ENCODE peak calls at places on chromosomes 13 and 19, in four cellular contexts. J is neuronal stem cell, S is mesenchymal stem cell, M is H1. G is an unnamed sample.

GRCh38 chr13:45367358-45367757 is 26.4 kb upstream of the TPT1 start:
- DNase-seq in M (peak), S (peak), J (no peak), G (peak)

GRCh38 chr13:21338156-21338555 is 120.9 kb downstream of the ZDHHC20 start:
- DNase-seq in S (peak), M (no peak), J (no peak), G (no peak)

GRCh38 chr13:43133792-43134191 is 110.4 kb downstream of the DNAJC15 start:
- DNase-seq in M (no peak), S (no peak), J (no peak), G (no peak)

GRCh38 chr13:23447927-23448326 is 14.4 kb upstream of the SACS start:
- DNase-seq in J (no peak), S (no peak), M (no peak), G (no peak)

GRCh38 chr19:5456836-5457200 is 1.6 kb downstream of the ZNRF4 start:
- DNase-seq in J (no peak), M (no peak), S (no peak), G (no peak)

GRCh38 chr13:101305981-101306411 is 110.3 kb downstream of the NALCN start:
- DNase-seq in S (no peak), J (no peak), M (no peak), G (no peak)

GRCh38 chr13:113785051-113786010 is 26.3 kb downstream of the TMEM255B start:
- DNase-seq in J (no peak), M (no peak), S (peak), G (no peak)

GRCh38 chr13:40682449-40683240 is 16.2 kb upstream of the FOXO1 start:
- DNase-seq in S (peak), J (no peak), M (no peak), G (no peak)

GRCh38 chr19:57362997-57363705 is at the start of the genes TRAPPC2B and ZNF547:
- DNase-seq in J (peak), M (peak), S (peak), G (peak)
- H4K8ac ChIP-seq in J (no peak), M (no peak), S (peak), G (no peak)

DNA sequence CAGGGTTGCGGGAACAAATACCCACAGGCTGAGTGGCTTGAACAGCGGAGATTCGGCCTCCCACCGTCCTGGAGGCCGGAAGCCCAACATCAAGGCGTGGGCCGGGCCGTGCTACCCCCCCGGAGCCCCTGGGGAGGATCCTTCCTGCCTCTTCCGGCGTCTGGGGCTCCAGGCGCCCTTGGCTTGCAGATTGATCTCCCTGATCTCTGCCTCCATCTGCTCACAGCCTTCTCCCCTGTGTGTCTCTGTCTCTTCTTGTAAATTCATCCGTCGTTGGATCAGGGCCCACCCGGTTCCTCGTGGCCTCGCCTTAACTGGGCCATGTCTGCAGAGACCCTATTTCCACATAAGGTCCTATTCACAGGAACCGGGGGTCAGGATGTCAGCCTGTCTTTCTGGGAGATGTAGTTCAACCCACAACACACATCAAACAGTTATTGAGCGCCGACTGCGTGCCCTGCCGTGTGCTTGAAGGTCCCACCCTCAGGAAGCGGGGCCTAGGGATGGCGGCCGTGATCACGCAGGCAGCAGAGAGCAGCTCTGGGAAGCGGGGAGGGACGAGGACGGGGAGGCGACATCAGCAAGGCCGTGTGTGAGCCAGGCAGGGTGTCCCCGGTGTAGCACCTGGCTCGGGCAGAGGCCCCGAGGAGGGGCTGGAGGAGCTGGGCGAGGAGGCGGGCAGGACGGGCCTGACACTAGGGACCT is 21.3 kb downstream of the HCN2 start:
- DNase-seq in S (peak), M (no peak), J (no peak), G (no peak)
- H2BK120ac ChIP-seq in S (peak), M (no peak), J (no peak), G (no peak)

GRCh38 chr19:36773223-36773579 is 594 bp upstream of the ZNF850 start:
- DNase-seq in S (no peak), J (no peak), M (no peak), G (no peak)

GRCh38 chr19:36772341-36773222 is at the start of gene ZNF850:
- DNase-seq in M (peak), J (peak), S (peak), G (peak)

GRCh38 chr19:36771275-36772231 is 1.1 kb downstream of the ZNF850 start:
- DNase-seq in M (peak), J (peak), S (peak), G (peak)

GRCh38 chr19:36775768-36776167 is 3.2 kb upstream of the ZNF850 start:
- DNase-seq in S (no peak), J (no peak), M (peak), G (no peak)
- H4K8ac ChIP-seq in S (no peak), J (no peak), M (no peak), G (no peak)

DNA sequence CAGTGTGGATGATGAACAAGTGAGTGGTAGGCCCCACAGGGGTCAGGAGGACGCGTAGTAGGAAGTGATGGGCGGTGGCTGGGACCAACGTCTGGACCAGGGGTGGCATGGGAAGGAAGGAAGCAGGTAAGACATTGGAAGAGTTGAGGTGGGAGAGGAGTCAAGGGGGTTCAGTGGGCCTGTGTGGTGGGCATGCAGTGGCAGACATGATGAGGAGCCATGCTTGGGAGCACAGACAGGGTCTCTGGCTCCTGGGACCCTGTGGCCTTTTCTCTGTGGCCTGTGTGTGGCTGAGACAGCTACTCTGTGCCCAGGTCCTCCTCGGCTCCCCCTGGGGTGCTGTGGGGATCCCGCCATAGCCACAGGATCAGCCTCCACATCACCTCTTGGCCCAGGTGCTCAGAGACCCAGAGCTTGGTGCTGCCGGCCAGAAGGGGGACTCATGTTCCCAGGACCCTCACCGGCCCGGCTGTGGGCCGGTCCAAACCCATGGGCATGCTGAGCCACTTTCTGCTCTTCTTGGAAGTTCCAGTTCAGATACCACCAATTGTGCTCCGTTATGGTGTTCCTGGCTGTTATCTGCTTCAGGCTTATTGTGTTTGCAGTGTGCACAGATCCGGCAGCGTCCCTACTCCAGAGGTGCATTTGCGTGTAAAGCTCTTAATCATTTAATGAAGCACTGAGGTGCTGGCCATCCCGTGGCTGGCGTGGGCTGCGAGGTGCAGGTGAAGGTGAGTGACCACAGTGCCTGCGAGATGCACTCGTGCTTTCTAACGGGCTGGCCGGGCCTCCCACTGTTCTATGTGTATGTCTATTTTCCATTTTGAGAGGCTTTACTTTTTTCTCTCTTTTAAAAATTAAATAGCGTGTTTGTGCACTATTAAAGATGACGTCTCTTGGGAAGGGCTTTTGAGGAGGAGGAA is 147.9 kb downstream of the TEX29 start:
- DNase-seq in J (no peak), S (no peak), M (no peak), G (no peak)
- H2BK120ac ChIP-seq in J (no peak), S (no peak), M (no peak), G (no peak)

GRCh38 chr19:2604747-2605329 is 97.7 kb downstream of the GNG7 start:
- DNase-seq in J (no peak), M (no peak), S (no peak), G (no peak)
- H4K8ac ChIP-seq in J (no peak), M (no peak), S (no peak), G (no peak)

DNA sequence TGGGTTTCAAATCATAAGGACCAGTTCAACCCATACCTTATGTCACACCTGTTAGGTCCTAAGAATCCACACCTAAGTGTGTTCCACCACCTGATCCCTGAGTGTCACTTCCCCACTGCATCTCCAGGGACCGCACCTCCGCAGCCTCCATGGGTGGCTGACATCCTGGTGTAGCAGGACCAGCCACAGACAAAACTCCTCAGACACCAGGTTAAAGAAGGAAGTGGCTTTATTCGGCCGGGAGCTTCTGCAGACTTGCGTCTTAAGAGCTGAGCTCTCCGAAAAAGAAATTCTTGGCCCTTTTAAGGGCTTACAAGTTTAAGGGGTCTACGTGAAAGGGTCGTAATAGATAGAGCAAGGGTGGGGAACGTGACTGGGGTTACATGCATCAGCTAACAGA is 509.9 kb downstream of the MYO16 start:
- DNase-seq in M (no peak), S (no peak), J (no peak), G (no peak)
- H2BK120ac ChIP-seq in M (no peak), S (no peak), J (no peak), G (no peak)

DNA sequence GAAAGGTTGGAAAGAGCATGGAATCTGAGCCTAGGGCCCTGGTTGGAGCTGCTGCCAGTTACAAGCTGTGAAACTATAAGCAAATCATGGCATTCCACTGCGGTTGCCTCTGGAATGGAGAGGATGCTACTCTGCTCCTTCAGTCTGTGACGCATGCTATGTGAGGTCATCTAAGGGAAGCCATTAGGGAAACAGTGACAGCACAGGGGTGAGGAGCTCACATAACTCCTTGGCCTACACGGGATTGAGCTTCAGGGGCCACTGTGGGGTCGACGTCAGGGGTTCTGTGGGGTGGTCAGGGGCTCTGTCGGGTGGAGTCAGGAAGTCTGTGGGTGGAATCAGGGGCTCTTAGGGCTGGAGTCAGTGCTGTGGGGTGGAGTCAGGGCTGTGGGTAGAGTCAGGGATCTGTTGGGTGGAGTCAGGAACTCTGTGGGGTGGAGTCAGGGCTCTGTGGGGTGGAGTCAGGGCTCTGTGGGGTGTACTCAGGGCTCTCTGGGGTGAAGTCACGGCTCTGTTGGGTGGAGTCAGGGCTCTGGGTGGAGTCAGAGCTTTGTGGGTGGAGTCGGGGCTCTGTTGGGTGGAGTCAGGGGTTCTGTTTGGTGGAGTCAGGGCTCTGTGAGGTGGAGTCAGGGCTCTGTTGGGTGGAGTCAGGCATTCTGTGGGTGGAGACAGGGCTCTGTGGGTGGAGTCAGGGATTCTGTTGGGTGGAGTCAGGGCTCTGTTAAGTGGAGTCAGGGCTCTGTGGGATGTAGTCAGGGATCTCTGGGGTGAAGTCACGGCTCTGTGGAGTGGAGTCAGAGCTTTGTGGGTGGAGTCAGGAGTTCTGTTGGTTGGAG is 35.8 kb upstream of the MEDAG start:
- DNase-seq in M (no peak), S (peak), J (peak), G (peak)
- H4K8ac ChIP-seq in M (no peak), S (peak), J (no peak), G (no peak)

DNA sequence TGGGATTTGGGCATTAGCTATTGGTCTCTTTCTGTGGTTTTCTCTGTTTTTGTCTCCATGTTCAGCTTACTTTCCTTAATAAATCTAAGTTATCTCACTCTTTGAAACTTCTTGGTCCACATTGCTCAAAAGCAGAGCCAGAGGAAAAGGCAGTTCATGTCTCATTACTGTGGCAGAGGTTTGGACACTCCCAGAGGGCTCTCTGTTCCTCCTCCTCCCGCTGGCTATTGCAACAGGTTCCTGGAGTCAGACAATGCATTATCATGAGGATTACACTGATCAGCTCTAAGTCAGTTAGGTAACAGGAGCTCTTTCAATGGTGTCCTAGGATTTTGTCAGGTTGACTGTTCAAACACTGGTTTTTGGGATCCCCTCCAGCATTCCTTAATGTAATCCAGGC is 298.8 kb downstream of the NDFIP2 start:
- DNase-seq in M (no peak), S (peak), J (peak), G (no peak)
- H2BK120ac ChIP-seq in M (no peak), S (no peak), J (no peak), G (no peak)

DNA sequence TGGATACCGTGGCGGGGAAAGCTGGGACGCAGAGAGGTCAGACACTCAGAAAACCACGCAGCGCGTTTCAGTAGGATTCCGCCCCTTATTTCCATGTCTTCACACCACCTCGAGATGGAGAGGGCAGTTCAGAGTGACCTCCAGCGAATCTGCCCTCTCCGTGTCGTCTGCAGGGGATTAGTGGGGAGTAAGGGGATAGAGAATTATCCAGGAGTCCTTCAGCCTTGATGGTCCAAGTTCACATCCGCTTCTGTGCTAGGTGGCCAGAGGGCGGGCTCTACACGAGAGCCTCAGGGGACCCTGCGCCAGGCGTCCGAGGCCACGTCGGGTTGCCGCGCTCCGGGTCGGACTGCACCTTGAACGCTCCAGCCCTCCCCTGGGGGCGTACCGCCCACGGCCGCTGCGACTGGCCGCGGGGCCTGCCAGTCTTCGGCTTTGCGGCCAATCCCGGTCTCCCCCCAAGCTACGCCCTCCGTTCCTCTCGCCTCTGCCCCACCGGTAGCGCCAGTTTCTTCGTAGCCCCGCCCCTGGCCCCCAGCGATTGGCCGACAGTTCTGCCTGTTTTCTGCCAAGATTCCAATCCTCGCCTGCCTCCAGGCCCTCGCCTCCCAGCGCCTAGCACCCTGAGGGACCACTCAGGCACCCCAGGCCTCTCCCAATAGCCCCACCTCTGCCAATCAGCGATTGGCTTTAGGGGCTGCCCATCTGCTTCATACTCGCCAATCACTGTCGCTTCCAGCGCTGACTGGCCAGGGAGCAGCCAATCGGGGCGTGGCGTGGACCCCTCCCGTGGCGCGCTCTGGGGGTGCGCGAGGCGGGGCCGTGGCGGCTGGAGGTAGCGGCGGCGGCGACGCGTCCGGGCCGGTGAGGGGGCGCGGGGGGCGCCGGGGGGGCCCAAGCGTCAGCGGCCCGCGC is at the start of gene SLC25A42:
- DNase-seq in S (peak), J (peak), M (peak), G (peak)
- H4K8ac ChIP-seq in S (peak), J (peak), M (no peak), G (no peak)

GRCh38 chr19:3463959-3464796 is 16.1 kb downstream of the SMIM24 start:
- DNase-seq in J (no peak), M (no peak), S (no peak), G (no peak)
- H2BK120ac ChIP-seq in J (no peak), M (no peak), S (no peak), G (no peak)